ENCODE peak calls at places on chromosome 16, in five cellular contexts. One of them, this sample, is unnamed.

GRCh38 chr16:24984903-24985675 is 30.1 kb downstream of the ARHGAP17 start:
- DNase-seq in dorsolateral prefrontal cortex: no peak
- DNase-seq in brain microvascular endothelial cell: no peak
- DNase-seq in lower leg skin: no peak
- DNase-seq in transverse colon: no peak
- DNase-seq in this sample: no peak

GRCh38 chr16:49856741-49857330 is 924 bp upstream of the ZNF423 start:
- DNase-seq in dorsolateral prefrontal cortex: peak
- DNase-seq in brain microvascular endothelial cell: peak
- DNase-seq in lower leg skin: no peak
- DNase-seq in transverse colon: peak
- DNase-seq in this sample: peak

GRCh38 chr16:11956558-11956957 is 8.5 kb upstream of the TNFRSF17 start:
- DNase-seq in dorsolateral prefrontal cortex: no peak
- DNase-seq in brain microvascular endothelial cell: no peak
- DNase-seq in lower leg skin: no peak
- DNase-seq in transverse colon: no peak
- DNase-seq in this sample: no peak

GRCh38 chr16:64250866-64251265 is 871.0 kb downstream of the CDH11 start:
- DNase-seq in dorsolateral prefrontal cortex: no peak
- DNase-seq in brain microvascular endothelial cell: peak
- DNase-seq in lower leg skin: no peak
- DNase-seq in transverse colon: no peak
- DNase-seq in this sample: peak

GRCh38 chr16:81212830-81213465 is 25.5 kb upstream of the BCO1 start:
- DNase-seq in dorsolateral prefrontal cortex: no peak
- DNase-seq in brain microvascular endothelial cell: no peak
- DNase-seq in lower leg skin: no peak
- DNase-seq in transverse colon: no peak
- DNase-seq in this sample: no peak

GRCh38 chr16:27429981-27430441 is 28.0 kb downstream of the IL21R start:
- DNase-seq in dorsolateral prefrontal cortex: no peak
- DNase-seq in brain microvascular endothelial cell: no peak
- DNase-seq in lower leg skin: peak
- DNase-seq in transverse colon: no peak
- DNase-seq in this sample: no peak

GRCh38 chr16:85781685-85782370 is 17.5 kb downstream of the EMC8 start:
- DNase-seq in dorsolateral prefrontal cortex: peak
- DNase-seq in brain microvascular endothelial cell: no peak
- DNase-seq in lower leg skin: no peak
- DNase-seq in transverse colon: peak
- DNase-seq in this sample: peak

GRCh38 chr16:72536673-72537435 is 364.9 kb upstream of the PMFBP1 start:
- DNase-seq in dorsolateral prefrontal cortex: no peak
- DNase-seq in brain microvascular endothelial cell: no peak
- DNase-seq in lower leg skin: no peak
- DNase-seq in transverse colon: no peak
- DNase-seq in this sample: peak

GRCh38 chr16:22162658-22163009 is 328 bp downstream of the SDR42E2 start:
- DNase-seq in dorsolateral prefrontal cortex: no peak
- DNase-seq in brain microvascular endothelial cell: no peak
- DNase-seq in lower leg skin: no peak
- DNase-seq in transverse colon: no peak
- DNase-seq in this sample: no peak
- H3K4me3 ChIP-seq in dorsolateral prefrontal cortex: no peak
- H3K4me3 ChIP-seq in brain microvascular endothelial cell: no peak
- H3K4me3 ChIP-seq in lower leg skin: no peak
- H3K4me3 ChIP-seq in transverse colon: no peak
- H3K4me3 ChIP-seq in this sample: no peak

GRCh38 chr16:5634781-5635180 is 537.2 kb upstream of the EEF2KMT start:
- DNase-seq in dorsolateral prefrontal cortex: no peak
- DNase-seq in brain microvascular endothelial cell: no peak
- DNase-seq in lower leg skin: no peak
- DNase-seq in transverse colon: no peak
- DNase-seq in this sample: no peak

GRCh38 chr16:5639531-5639930 is 541.9 kb upstream of the EEF2KMT start:
- DNase-seq in dorsolateral prefrontal cortex: no peak
- DNase-seq in brain microvascular endothelial cell: no peak
- DNase-seq in lower leg skin: no peak
- DNase-seq in transverse colon: no peak
- DNase-seq in this sample: no peak

GRCh38 chr16:5633845-5634440 is 536.3 kb upstream of the EEF2KMT start:
- DNase-seq in dorsolateral prefrontal cortex: no peak
- DNase-seq in brain microvascular endothelial cell: peak
- DNase-seq in lower leg skin: no peak
- DNase-seq in transverse colon: no peak
- DNase-seq in this sample: peak
- TF ChIP-seq CTCF in dorsolateral prefrontal cortex: peak
- TF ChIP-seq CTCF in brain microvascular endothelial cell: peak
- TF ChIP-seq CTCF in lower leg skin: no peak
- TF ChIP-seq CTCF in transverse colon: peak
- TF ChIP-seq CTCF in this sample: peak

GRCh38 chr16:3174618-3175148 is 13.3 kb upstream of the OR1F1 start:
- DNase-seq in dorsolateral prefrontal cortex: peak
- DNase-seq in brain microvascular endothelial cell: no peak
- DNase-seq in lower leg skin: no peak
- DNase-seq in transverse colon: no peak
- DNase-seq in this sample: no peak

GRCh38 chr16:3170440-3171180 is 17.4 kb upstream of the OR1F1 start:
- DNase-seq in dorsolateral prefrontal cortex: peak
- DNase-seq in brain microvascular endothelial cell: no peak
- DNase-seq in lower leg skin: no peak
- DNase-seq in transverse colon: no peak
- DNase-seq in this sample: no peak

GRCh38 chr16:3173892-3174617 is 13.9 kb upstream of the OR1F1 start:
- DNase-seq in dorsolateral prefrontal cortex: no peak
- DNase-seq in brain microvascular endothelial cell: no peak
- DNase-seq in lower leg skin: no peak
- DNase-seq in transverse colon: no peak
- DNase-seq in this sample: no peak

GRCh38 chr16:3171181-3171854 is 16.7 kb upstream of the OR1F1 start:
- DNase-seq in dorsolateral prefrontal cortex: peak
- DNase-seq in brain microvascular endothelial cell: no peak
- DNase-seq in lower leg skin: no peak
- DNase-seq in transverse colon: no peak
- DNase-seq in this sample: no peak

DNA sequence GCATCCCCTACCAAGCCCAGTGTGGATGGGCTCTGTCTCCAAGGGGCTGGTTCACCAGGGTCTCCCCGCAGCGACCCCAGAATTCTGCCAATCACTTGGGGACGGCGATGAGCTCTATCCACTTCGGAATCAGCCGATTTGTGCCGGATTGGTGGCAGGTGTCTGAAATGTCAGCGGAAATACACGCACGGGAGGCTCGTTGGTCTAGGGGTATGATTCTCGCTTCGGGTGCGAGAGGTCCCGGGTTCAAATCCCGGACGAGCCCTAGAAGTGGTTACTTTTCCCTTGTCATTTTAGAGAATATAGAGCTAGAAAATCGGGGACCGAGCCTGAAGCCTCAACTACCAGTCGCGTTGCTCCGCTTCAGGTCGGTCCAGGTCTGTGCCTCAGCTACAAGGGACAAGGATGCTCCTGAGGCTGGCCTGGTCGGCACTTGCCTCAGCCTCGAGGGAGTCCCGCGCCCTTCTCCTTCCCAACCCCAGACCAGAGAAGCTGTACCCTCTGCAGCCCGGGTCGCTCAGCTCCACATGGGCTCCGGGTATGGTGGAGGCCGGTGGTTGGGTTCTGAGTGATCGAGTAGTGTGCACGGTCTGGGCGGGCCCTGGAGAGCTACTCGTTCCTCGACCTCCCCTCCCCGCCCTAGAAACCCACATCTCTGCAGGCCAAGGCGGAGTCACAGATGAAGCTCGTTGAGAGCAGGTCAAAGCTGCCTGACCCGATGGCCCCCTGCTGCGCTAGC is 16.0 kb upstream of the OR1F1 start:
- DNase-seq in dorsolateral prefrontal cortex: no peak
- DNase-seq in brain microvascular endothelial cell: peak
- DNase-seq in lower leg skin: no peak
- DNase-seq in transverse colon: no peak
- DNase-seq in this sample: no peak
- H3K4me3 ChIP-seq in dorsolateral prefrontal cortex: no peak
- H3K4me3 ChIP-seq in brain microvascular endothelial cell: no peak
- H3K4me3 ChIP-seq in lower leg skin: no peak
- H3K4me3 ChIP-seq in transverse colon: no peak
- H3K4me3 ChIP-seq in this sample: no peak

DNA sequence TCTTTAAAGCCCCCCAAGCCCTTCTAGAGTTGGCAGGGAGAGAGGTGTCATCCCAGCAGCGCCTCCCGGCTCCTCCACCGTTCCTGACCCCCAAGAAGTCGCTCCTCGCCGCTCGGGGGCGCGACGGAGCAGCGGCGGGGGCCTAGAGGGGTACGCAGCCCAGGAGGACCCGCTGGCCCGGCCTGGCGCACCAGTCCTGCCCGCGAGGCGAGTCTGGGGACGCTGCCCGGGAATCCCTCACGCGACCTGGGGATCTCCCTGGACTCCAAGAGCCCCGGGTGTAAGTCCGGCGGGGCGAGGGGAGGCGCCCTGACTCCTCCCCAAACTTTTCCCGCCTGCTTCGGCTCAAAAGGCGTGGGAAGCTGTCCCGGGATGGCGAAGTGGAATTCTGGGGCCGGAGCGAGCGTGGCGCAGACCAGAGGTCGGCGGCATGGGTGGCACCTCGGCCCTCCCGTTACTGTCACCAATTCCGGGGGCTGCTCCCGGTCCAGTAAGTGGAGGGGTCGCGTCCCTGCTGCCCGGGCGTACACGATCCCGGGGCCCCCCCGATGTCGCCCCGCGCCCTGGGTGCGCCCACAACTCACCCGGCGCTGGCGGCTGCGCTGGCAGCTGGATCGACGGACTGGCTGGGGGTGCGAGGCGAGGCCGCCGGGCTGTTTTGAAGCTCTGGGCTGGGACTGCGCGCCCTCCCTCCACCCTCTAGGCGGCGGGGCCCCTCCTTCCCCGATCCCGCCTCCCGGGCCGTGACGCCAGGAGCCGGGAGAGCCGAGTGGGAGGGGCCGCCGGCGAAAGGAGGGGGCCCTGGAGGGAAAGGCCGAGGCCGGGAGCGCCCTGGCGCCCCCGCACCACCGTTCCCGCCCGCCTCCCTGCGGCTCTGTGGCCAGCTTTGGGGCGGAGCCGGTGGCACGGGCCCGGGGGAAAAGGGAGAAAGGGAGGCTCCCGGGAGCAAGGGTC is at the start of gene EMP2:
- DNase-seq in dorsolateral prefrontal cortex: no peak
- DNase-seq in brain microvascular endothelial cell: peak
- DNase-seq in lower leg skin: no peak
- DNase-seq in transverse colon: peak
- DNase-seq in this sample: peak
- TF ChIP-seq CTCF in dorsolateral prefrontal cortex: peak
- TF ChIP-seq CTCF in brain microvascular endothelial cell: peak
- TF ChIP-seq CTCF in lower leg skin: no peak
- TF ChIP-seq CTCF in transverse colon: peak
- TF ChIP-seq CTCF in this sample: peak

GRCh38 chr16:56399047-56399446 is 26.3 kb downstream of the AMFR start:
- DNase-seq in dorsolateral prefrontal cortex: no peak
- DNase-seq in brain microvascular endothelial cell: no peak
- DNase-seq in lower leg skin: no peak
- DNase-seq in transverse colon: no peak
- DNase-seq in this sample: no peak
- H3K4me3 ChIP-seq in dorsolateral prefrontal cortex: no peak
- H3K4me3 ChIP-seq in brain microvascular endothelial cell: no peak
- H3K4me3 ChIP-seq in lower leg skin: no peak
- H3K4me3 ChIP-seq in transverse colon: no peak
- H3K4me3 ChIP-seq in this sample: no peak

GRCh38 chr16:67170168-67170947 is at the start of gene NOL3:
- DNase-seq in dorsolateral prefrontal cortex: no peak
- DNase-seq in brain microvascular endothelial cell: peak
- DNase-seq in lower leg skin: peak
- DNase-seq in transverse colon: peak
- DNase-seq in this sample: peak

GRCh38 chr16:67167588-67167987 is 2.8 kb upstream of the NOL3 start:
- DNase-seq in dorsolateral prefrontal cortex: no peak
- DNase-seq in brain microvascular endothelial cell: no peak
- DNase-seq in lower leg skin: no peak
- DNase-seq in transverse colon: peak
- DNase-seq in this sample: no peak

GRCh38 chr16:67169011-67169451 is 1.3 kb upstream of the NOL3 start:
- DNase-seq in dorsolateral prefrontal cortex: no peak
- DNase-seq in brain microvascular endothelial cell: no peak
- DNase-seq in lower leg skin: no peak
- DNase-seq in transverse colon: no peak
- DNase-seq in this sample: no peak

GRCh38 chr16:67170948-67171649 is 761 bp downstream of the NOL3 start:
- DNase-seq in dorsolateral prefrontal cortex: no peak
- DNase-seq in brain microvascular endothelial cell: no peak
- DNase-seq in lower leg skin: no peak
- DNase-seq in transverse colon: no peak
- DNase-seq in this sample: no peak

DNA sequence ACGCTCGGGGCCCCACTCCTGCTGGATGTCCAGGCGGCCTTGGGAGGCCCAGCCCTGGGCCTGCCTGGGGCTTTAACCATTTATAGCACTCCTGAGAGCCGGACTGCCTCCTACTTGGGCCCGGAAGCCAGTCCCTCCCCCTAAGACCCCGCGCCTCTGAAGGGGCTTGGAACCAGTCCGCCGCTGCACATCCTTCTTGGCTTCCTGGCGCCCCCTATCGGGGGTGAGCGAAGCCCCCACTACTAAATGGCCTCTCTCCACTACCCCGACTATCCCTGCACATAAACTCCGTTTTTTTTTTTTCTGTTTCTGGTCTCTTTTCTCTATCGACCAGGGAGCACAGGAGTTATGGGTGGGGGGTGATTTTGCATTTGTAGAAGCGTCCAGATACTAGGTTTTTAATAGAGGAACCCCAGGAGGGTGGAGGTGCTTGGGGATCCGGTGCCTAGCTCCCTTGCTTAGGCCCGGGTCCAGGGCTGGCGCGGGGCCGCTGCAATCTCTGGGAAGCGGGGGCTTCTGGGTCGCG is 633 bp upstream of the NOL3 start:
- DNase-seq in dorsolateral prefrontal cortex: no peak
- DNase-seq in brain microvascular endothelial cell: no peak
- DNase-seq in lower leg skin: no peak
- DNase-seq in transverse colon: peak
- DNase-seq in this sample: no peak
- TF ChIP-seq CTCF in dorsolateral prefrontal cortex: peak
- TF ChIP-seq CTCF in brain microvascular endothelial cell: peak
- TF ChIP-seq CTCF in lower leg skin: no peak
- TF ChIP-seq CTCF in transverse colon: peak
- TF ChIP-seq CTCF in this sample: peak

This sample was measured in astrocyte of the spinal cord.